ENCODE peak calls at places on chromosomes 7 and 10, in four cellular contexts. S is activated naive CD4-positive, alpha-beta T cell treated with anti-CD3 and anti-CD28 coated beads for 36 hours; J is sigmoid colon; U is skeletal muscle cell. C is an unnamed sample.

GRCh38 chr10:117680611-117681010 is 138.1 kb downstream of the EMX2 start:
- DNase-seq in U (no peak), J (no peak), S (no peak), C (no peak)

GRCh38 chr7:40749877-40750276 is 615.1 kb downstream of the SUGCT start:
- DNase-seq in J (no peak), S (no peak), U (no peak), C (no peak)

GRCh38 chr7:68929712-68930395 is 668.4 kb upstream of the AUTS2 start:
- DNase-seq in U (peak; percentile 51), J (no peak), S (no peak), C (no peak)

GRCh38 chr7:40810274-40810673 is 675.5 kb downstream of the SUGCT start:
- DNase-seq in S (no peak), U (no peak), J (no peak), C (no peak)

GRCh38 chr10:127467793-127468192 is 81.3 kb upstream of the NPS start:
- DNase-seq in J (no peak), S (no peak), U (no peak), C (no peak)

GRCh38 chr7:127770870-127771269 is 118.9 kb downstream of the SND1 start:
- DNase-seq in J (no peak), S (no peak), U (no peak), C (no peak)

GRCh38 chr10:4941540-4942330 is 21.5 kb upstream of the AKR1C1 start:
- DNase-seq in U (no peak), S (no peak), J (no peak), C (no peak)

GRCh38 chr10:101367569-101368453 is 13.8 kb downstream of the BTRC start:
- DNase-seq in J (no peak), U (peak; percentile 27), S (no peak), C (peak; percentile 83)

GRCh38 chr7:76054129-76055120 is 6.5 kb downstream of the MDH2 start:
- DNase-seq in U (peak; percentile 33), S (no peak), J (no peak), C (no peak)

GRCh38 chr10:119256030-119256429 is 48.7 kb downstream of the GRK5 start:
- DNase-seq in J (no peak), U (no peak), S (no peak), C (no peak)

GRCh38 chr7:63070696-63071095 is 928.0 kb upstream of the ZNF722 start:
- DNase-seq in J (no peak), U (no peak), S (no peak), C (peak; percentile 19)

GRCh38 chr7:16492513-16493062 is 27.1 kb upstream of the SOSTDC1 start:
- DNase-seq in U (peak; percentile 40), J (no peak), S (no peak), C (peak; percentile 63)

GRCh38 chr10:63114031-63114814 is 18.9 kb upstream of the NRBF2 start:
- DNase-seq in S (no peak), J (peak; percentile 93), U (peak; percentile 94), C (no peak)

GRCh38 chr7:45179666-45180065 is 22.1 kb downstream of the RAMP3 start:
- DNase-seq in U (no peak), S (no peak), J (peak; percentile 14), C (peak; percentile 23)